ENCODE peak calls at places on chromosome 18, in seven cellular contexts. R, C, I, O, P, G and W are unnamed samples.

GRCh38 chr18:36441872-36442271 is 144.4 kb downstream of the FHOD3 start:
- DNase-seq in R (no peak), C (peak), I (no peak), O (no peak), P (no peak), G (no peak), W (no peak)

GRCh38 chr18:57806891-57807280 is 3.8 kb upstream of the ATP8B1 start:
- DNase-seq in R (no peak), C (peak), I (no peak), O (no peak), P (no peak), G (no peak), W (no peak)

GRCh38 chr18:40980171-40980570 is 974.9 kb upstream of the PIK3C3 start:
- DNase-seq in R (no peak), C (no peak), I (no peak), O (no peak), P (no peak), G (no peak), W (no peak)

GRCh38 chr18:63850010-63850409 is 37.5 kb upstream of the SERPINB2 start:
- DNase-seq in R (no peak), C (peak), I (no peak), O (no peak), P (peak), G (no peak), W (no peak)

GRCh38 chr18:62982600-62983251 is 267.4 kb downstream of the PHLPP1 start:
- DNase-seq in R (no peak), C (peak), I (no peak), O (peak), P (peak), G (no peak), W (peak)

GRCh38 chr18:34740101-34740500 is 30.0 kb downstream of the DTNA start:
- DNase-seq in R (no peak), C (no peak), I (no peak), O (no peak), P (no peak), G (no peak), W (no peak)

GRCh38 chr18:60506682-60507081 is 134.1 kb upstream of the MC4R start:
- DNase-seq in R (no peak), C (peak), I (no peak), O (no peak), P (no peak), G (no peak), W (no peak)

GRCh38 chr18:49646864-49647263 is 85.0 kb downstream of the LIPG start:
- DNase-seq in R (no peak), C (no peak), I (no peak), O (no peak), P (no peak), G (no peak), W (no peak)

GRCh38 chr18:44895176-44895798 is 214.6 kb downstream of the SETBP1 start:
- DNase-seq in R (no peak), C (no peak), I (no peak), O (no peak), P (no peak), G (no peak), W (no peak)

GRCh38 chr18:23306842-23307241 is 146.2 kb upstream of the RIOK3 start:
- DNase-seq in R (no peak), C (no peak), I (no peak), O (no peak), P (no peak), G (no peak), W (no peak)

GRCh38 chr18:36672437-36673344 is 156.1 kb downstream of the TPGS2 start:
- DNase-seq in R (no peak), C (peak), I (peak), O (no peak), P (no peak), G (peak), W (no peak)

GRCh38 chr18:79606621-79607331 is 72.8 kb upstream of the CTDP1 start:
- DNase-seq in R (no peak), C (no peak), I (no peak), O (no peak), P (no peak), G (no peak), W (no peak)

GRCh38 chr18:26992920-26993319 is 127.4 kb upstream of the AQP4 start:
- DNase-seq in R (no peak), C (no peak), I (no peak), O (no peak), P (no peak), G (no peak), W (no peak)

GRCh38 chr18:75350440-75350839 is 77.1 kb downstream of the SMIM21 start:
- DNase-seq in R (no peak), C (no peak), I (no peak), O (no peak), P (no peak), G (no peak), W (no peak)

GRCh38 chr18:63575680-63576079 is 11.5 kb upstream of the SERPINB13 start:
- DNase-seq in R (no peak), C (peak), I (no peak), O (no peak), P (no peak), G (no peak), W (no peak)

GRCh38 chr18:5106730-5107129 is 90.3 kb downstream of the AKAIN1 start:
- DNase-seq in R (no peak), C (no peak), I (no peak), O (no peak), P (no peak), G (no peak), W (no peak)

GRCh38 chr18:12921178-12921577 is 26.6 kb upstream of the SEH1L start:
- DNase-seq in R (no peak), C (no peak), I (no peak), O (no peak), P (no peak), G (no peak), W (no peak)

GRCh38 chr18:75406491-75407445 is 20.7 kb downstream of the SMIM21 start:
- DNase-seq in R (no peak), C (no peak), I (no peak), O (no peak), P (no peak), G (no peak), W (no peak)

GRCh38 chr18:53534695-53535094 is 689.8 kb downstream of the MBD2 start:
- DNase-seq in R (no peak), C (no peak), I (no peak), O (no peak), P (no peak), G (no peak), W (no peak)

GRCh38 chr18:35376742-35377695 is at the start of gene ZNF396:
- DNase-seq in R (no peak), C (peak), I (peak), O (peak), P (peak), G (no peak), W (peak)

GRCh38 chr18:49723648-49724180 is 89.6 kb downstream of the ACAA2 start:
- DNase-seq in R (peak), C (no peak), I (no peak), O (no peak), P (no peak), G (no peak), W (no peak)

GRCh38 chr18:61992923-61993322 is 100.1 kb upstream of the RNF152 start:
- DNase-seq in R (no peak), C (peak), I (no peak), O (no peak), P (no peak), G (no peak), W (no peak)

GRCh38 chr18:36187826-36188721 is 777 bp downstream of the MOCOS start:
- DNase-seq in R (peak), C (peak), I (no peak), O (no peak), P (no peak), G (no peak), W (no peak)

GRCh38 chr18:2905802-2906521 is 59.2 kb downstream of the EMILIN2 start:
- DNase-seq in R (no peak), C (no peak), I (no peak), O (peak), P (no peak), G (no peak), W (peak)

GRCh38 chr18:26468931-26469340 is 79.4 kb downstream of the KCTD1 start:
- DNase-seq in R (no peak), C (no peak), I (no peak), O (no peak), P (peak), G (peak), W (no peak)

GRCh38 chr18:23871410-23871809 is 143.1 kb upstream of the TTC39C start:
- DNase-seq in R (no peak), C (no peak), I (no peak), O (peak), P (peak), G (no peak), W (no peak)

GRCh38 chr18:59846814-59847490 is 52.8 kb upstream of the PMAIP1 start:
- DNase-seq in R (peak), C (peak), I (no peak), O (no peak), P (no peak), G (no peak), W (no peak)

GRCh38 chr18:55863876-55864275 is 275.9 kb upstream of the TCF4 start:
- DNase-seq in R (no peak), C (no peak), I (no peak), O (no peak), P (no peak), G (no peak), W (no peak)

GRCh38 chr18:25058520-25058919 is 293.4 kb downstream of the ZNF521 start:
- DNase-seq in R (no peak), C (no peak), I (no peak), O (no peak), P (no peak), G (no peak), W (no peak)

GRCh38 chr18:10771053-10771709 is 245.4 kb downstream of the NAPG start:
- DNase-seq in R (no peak), C (peak), I (no peak), O (no peak), P (no peak), G (no peak), W (no peak)

GRCh38 chr18:1102848-1103247 is 198.2 kb downstream of the ADCYAP1 start:
- DNase-seq in R (no peak), C (no peak), I (no peak), O (no peak), P (no peak), G (no peak), W (no peak)

GRCh38 chr18:79784071-79784913 is 13.4 kb upstream of the KCNG2 start:
- DNase-seq in R (no peak), C (no peak), I (no peak), O (no peak), P (no peak), G (no peak), W (peak)

GRCh38 chr18:8706981-8707940 is 1.9 kb downstream of the MTCL1 start:
- DNase-seq in R (peak), C (peak), I (no peak), O (no peak), P (peak), G (no peak), W (peak)

GRCh38 chr18:36089001-36089400 is 21.6 kb upstream of the RPRD1A start:
- DNase-seq in R (no peak), C (peak), I (no peak), O (no peak), P (no peak), G (no peak), W (no peak)

GRCh38 chr18:36624451-36625167 is 204.2 kb downstream of the TPGS2 start:
- DNase-seq in R (no peak), C (no peak), I (no peak), O (no peak), P (no peak), G (no peak), W (no peak)

GRCh38 chr18:58761241-58761969 is 90.1 kb downstream of the MALT1 start:
- DNase-seq in R (no peak), C (no peak), I (no peak), O (no peak), P (no peak), G (no peak), W (no peak)

GRCh38 chr18:72410399-72410798 is 133.7 kb downstream of the CBLN2 start:
- DNase-seq in R (no peak), C (no peak), I (no peak), O (no peak), P (no peak), G (no peak), W (no peak)

GRCh38 chr18:62201870-62202269 is 14.8 kb downstream of the RELCH start:
- DNase-seq in R (no peak), C (no peak), I (no peak), O (no peak), P (no peak), G (no peak), W (no peak)